ENCODE peak calls at places on chromosome X, in five cellular contexts. F is activated CD8-positive, alpha-beta memory T cell treated with anti-CD3 and anti-CD28 coated beads, Interleukin-2, amount 50 U/mL, for 48 hours; K is NAMALWA; E is head of caudate nucleus; R is osteoblast. U is an unnamed sample.

GRCh38 chrX:118637997-118638396 is 89.4 kb upstream of the IL13RA1 start:
- DNase-seq in F (no peak), K (no peak), E (no peak), R (peak; percentile 32), U (peak; percentile 14)

GRCh38 chrX:16788477-16788876 is 2.2 kb downstream of the TXLNG start:
- DNase-seq in F (no peak), K (no peak), E (no peak), R (no peak), U (no peak)

GRCh38 chrX:45240334-45240733 is 39.7 kb upstream of the DIPK2B start:
- DNase-seq in F (no peak), K (peak; percentile 1), E (no peak), R (no peak), U (no peak)

GRCh38 chrX:41705680-41706374 is 17.1 kb downstream of the GPR34 start:
- DNase-seq in F (no peak), K (peak; percentile 60), E (no peak), R (no peak), U (no peak)

GRCh38 chrX:66914082-66914481 is 275.2 kb upstream of the EDA2R start:
- DNase-seq in F (no peak), K (peak; percentile 11), E (no peak), R (no peak), U (no peak)

GRCh38 chrX:115960440-115961084 is 210.0 kb upstream of the AGTR2 start:
- DNase-seq in F (no peak), K (no peak), E (no peak), R (no peak), U (no peak)

GRCh38 chrX:153910446-153910845 is 6.0 kb downstream of the AVPR2 start:
- DNase-seq in F (no peak), K (no peak), E (no peak), R (no peak), U (no peak)

GRCh38 chrX:53249387-53250042 is 24.5 kb upstream of the KDM5C start:
- DNase-seq in F (no peak), K (no peak), E (no peak), R (no peak), U (no peak)

GRCh38 chrX:125090046-125090445 is 229.6 kb upstream of the TEX13C start:
- DNase-seq in F (no peak), K (no peak), E (no peak), R (no peak), U (no peak)

GRCh38 chrX:38142598-38142997 is 78.1 kb downstream of the SRPX start:
- DNase-seq in F (no peak), K (no peak), E (no peak), R (no peak), U (no peak)

GRCh38 chrX:24990585-24990984 is 25.2 kb downstream of the ARX start:
- DNase-seq in F (no peak), K (no peak), E (no peak), R (no peak), U (no peak)

GRCh38 chrX:82658492-82658891 is 849.6 kb upstream of the POU3F4 start:
- DNase-seq in F (no peak), K (no peak), E (no peak), R (no peak), U (no peak)

GRCh38 chrX:101803451-101803850 is 128.4 kb downstream of the ZMAT1 start:
- DNase-seq in F (no peak), K (peak; percentile 25), E (no peak), R (no peak), U (peak; percentile 7)

GRCh38 chrX:110003167-110004156 is 548 bp downstream of the TMEM164 start:
- DNase-seq in F (peak; percentile 51), K (peak; percentile 8), E (no peak), R (no peak), U (no peak)

GRCh38 chrX:1138476-1138875 is 74.0 kb downstream of the CRLF2 start:
- DNase-seq in F (peak; percentile 8), K (no peak), E (no peak), R (no peak), U (no peak)

GRCh38 chrX:106932960-106933537 is 12.8 kb downstream of the CLDN2 start:
- DNase-seq in F (no peak), K (no peak), E (no peak), R (peak; percentile 34), U (no peak)

GRCh38 chrX:133365886-133366611 is 49.2 kb downstream of the GPC4 start:
- DNase-seq in F (no peak), K (no peak), E (no peak), R (peak; percentile 23), U (no peak)

GRCh38 chrX:17046478-17047097 is 100.1 kb downstream of the REPS2 start:
- DNase-seq in F (peak; percentile 48), K (peak; percentile 70), E (peak; percentile 10), R (peak; percentile 69), U (peak; percentile 68)

GRCh38 chrX:34487364-34487763 is 169.7 kb downstream of the TMEM47 start:
- DNase-seq in F (no peak), K (no peak), E (no peak), R (no peak), U (no peak)

GRCh38 chrX:36947214-36947613 is 61.0 kb upstream of the FAM47C start:
- DNase-seq in F (no peak), K (no peak), E (no peak), R (no peak), U (no peak)

GRCh38 chrX:123361371-123361770 is 177.3 kb downstream of the GRIA3 start:
- DNase-seq in F (no peak), K (no peak), E (no peak), R (no peak), U (no peak)

GRCh38 chrX:3226087-3226486 is 120.4 kb downstream of the MXRA5 start:
- DNase-seq in F (no peak), K (no peak), E (no peak), R (no peak), U (no peak)

GRCh38 chrX:56987741-56988140 is 7.6 kb downstream of the SPIN3 start:
- DNase-seq in F (no peak), K (no peak), E (no peak), R (no peak), U (no peak)

GRCh38 chrX:39945709-39946108 is 152.0 kb downstream of the BCOR start:
- DNase-seq in F (no peak), K (no peak), E (no peak), R (no peak), U (no peak)

GRCh38 chrX:44875185-44875489 is 2.1 kb downstream of the KDM6A start:
- DNase-seq in F (no peak), K (no peak), E (no peak), R (no peak), U (no peak)

GRCh38 chrX:113868169-113868568 is 715.7 kb upstream of the HTR2C start:
- DNase-seq in F (no peak), K (no peak), E (no peak), R (no peak), U (no peak)

GRCh38 chrX:131068945-131069719 is 11.0 kb downstream of the ARHGAP36 start:
- DNase-seq in F (peak; percentile 57), K (peak; percentile 2), E (peak; percentile 26), R (peak; percentile 88), U (peak; percentile 47)

GRCh38 chrX:71095971-71096701 is 485 bp downstream of the FOXO4 start:
- DNase-seq in F (no peak), K (peak; percentile 50), E (no peak), R (peak; percentile 88), U (no peak)

GRCh38 chrX:11188664-11189063 is 77.5 kb downstream of the HCCS start:
- DNase-seq in F (peak; percentile 42), K (no peak), E (no peak), R (no peak), U (no peak)